ENCODE peak calls at places on chromosomes 11 and 22, in five cellular contexts. L, C, S, G and B are unnamed samples.

GRCh38 chr11:116605543-116605942 is 167.2 kb downstream of the BUD13 start:
- DNase-seq in G (peak; percentile 29), S (peak; percentile 81), C (no peak), L (peak; percentile 72), B (peak; percentile 95)

GRCh38 chr22:34105461-34106062 is 185.3 kb upstream of the LARGE1 start:
- DNase-seq in S (peak; percentile 69), G (peak; percentile 15), C (no peak), L (peak; percentile 9), B (peak; percentile 88)

GRCh38 chr11:131328843-131329242 is 41.6 kb upstream of the NTM start:
- DNase-seq in S (no peak), L (no peak), G (no peak), C (no peak), B (no peak)

GRCh38 chr11:27485930-27486773 is 13.6 kb upstream of the LGR4 start:
- DNase-seq in S (peak; percentile 67), C (no peak), L (peak; percentile 85), G (peak; percentile 69), B (peak; percentile 81)

GRCh38 chr11:88399171-88399570 is 61.6 kb upstream of the CTSC start:
- DNase-seq in L (no peak), C (no peak), S (no peak), G (no peak), B (no peak)

GRCh38 chr11:129699711-129700304 is 115.8 kb upstream of the TMEM45B start:
- DNase-seq in G (no peak), C (no peak), L (peak; percentile 57), S (no peak), B (peak; percentile 38)

GRCh38 chr11:7436657-7437056 is 48.6 kb upstream of the OLFML1 start:
- DNase-seq in C (no peak), S (no peak), G (peak; percentile 70), L (no peak), B (no peak)

GRCh38 chr22:43320943-43321900 is 21.9 kb downstream of the SCUBE1 start:
- DNase-seq in S (no peak), G (peak; percentile 8), C (no peak), L (no peak), B (no peak)

GRCh38 chr22:45006873-45007246 is 2.9 kb downstream of the PHF21B start:
- DNase-seq in S (peak; percentile 69), C (peak; percentile 56), G (no peak), L (no peak), B (peak; percentile 88)

GRCh38 chr11:130839950-130840666 is 76.2 kb downstream of the SNX19 start:
- DNase-seq in S (no peak), L (no peak), G (no peak), C (no peak), B (no peak)

GRCh38 chr22:48393041-48393370 is 1434.7 kb downstream of the BRD1 start:
- DNase-seq in S (no peak), L (no peak), G (no peak), C (no peak), B (no peak)

GRCh38 chr11:74822187-74822586 is 73.5 kb downstream of the RNF169 start:
- DNase-seq in S (no peak), G (no peak), C (no peak), L (no peak), B (no peak)

GRCh38 chr11:20488352-20488751 is 100.8 kb downstream of the PRMT3 start:
- DNase-seq in C (no peak), G (no peak), L (no peak), S (no peak), B (no peak)

GRCh38 chr22:47201186-47201995 is 438.9 kb downstream of the TBC1D22A start:
- DNase-seq in S (no peak), C (no peak), L (no peak), G (no peak), B (no peak)

GRCh38 chr11:100560606-100561005 is 126.5 kb upstream of the ARHGAP42 start:
- DNase-seq in S (no peak), G (no peak), L (no peak), C (no peak), B (no peak)

GRCh38 chr11:2737876-2738275 is 38.1 kb upstream of the KCNQ1OT1 start:
- DNase-seq in L (peak; percentile 22), G (no peak), S (peak; percentile 65), C (no peak), B (no peak)

GRCh38 chr11:1887451-1888346 is 4.0 kb downstream of the PRR33 start:
- DNase-seq in L (no peak), G (no peak), C (no peak), S (no peak), B (no peak)

GRCh38 chr11:88535916-88536547 is 198.5 kb upstream of the CTSC start:
- DNase-seq in S (peak; percentile 17), L (peak; percentile 94), G (peak; percentile 15), C (no peak), B (no peak)

GRCh38 chr11:122863704-122864326 is 18.7 kb upstream of the JHY start:
- DNase-seq in S (peak; percentile 64), L (peak; percentile 80), C (no peak), G (peak; percentile 38), B (peak; percentile 57)

GRCh38 chr11:23931443-23931842 is 565.4 kb upstream of the LUZP2 start:
- DNase-seq in G (no peak), L (no peak), C (no peak), S (no peak), B (no peak)

GRCh38 chr11:92246637-92247036 is 22.0 kb downstream of the FAT3 start:
- DNase-seq in L (no peak), S (no peak), G (no peak), C (no peak), B (no peak)

GRCh38 chr22:38799265-38800002 is 5.5 kb upstream of the DNAL4 start:
- DNase-seq in C (no peak), S (no peak), L (no peak), G (no peak), B (no peak)

GRCh38 chr22:28917747-28918543 is 34.6 kb downstream of the ZNRF3 start:
- DNase-seq in C (no peak), G (no peak), S (peak; percentile 61), L (no peak), B (peak; percentile 54)

GRCh38 chr11:87224486-87224885 is 186.8 kb downstream of the TMEM135 start:
- DNase-seq in S (no peak), L (no peak), C (no peak), G (no peak), B (no peak)

GRCh38 chr11:5808500-5809121 is at the start of gene OR52N2:
- DNase-seq in G (peak; percentile 69), L (peak; percentile 79), S (peak; percentile 84), C (peak; percentile 21), B (peak; percentile 88)

GRCh38 chr11:46119352-46120216 is 1.7 kb downstream of the PHF21A start:
- DNase-seq in G (peak; percentile 80), S (peak; percentile 77), L (peak; percentile 22), C (peak; percentile 39), B (peak; percentile 60)

GRCh38 chr11:20397281-20397680 is 9.8 kb downstream of the PRMT3 start:
- DNase-seq in S (peak; percentile 61), G (peak; percentile 75), C (no peak), L (peak; percentile 55), B (peak; percentile 71)

GRCh38 chr22:31618471-31619176 is 43.4 kb downstream of the PISD start:
- DNase-seq in L (no peak), S (no peak), G (no peak), C (no peak), B (no peak)

GRCh38 chr22:35477911-35478582 is 62.6 kb upstream of the RASD2 start:
- DNase-seq in C (no peak), G (no peak), L (peak; percentile 96), S (peak; percentile 88), B (no peak)

GRCh38 chr11:2529636-2530035 is 84.8 kb downstream of the KCNQ1 start:
- DNase-seq in L (no peak), C (no peak), S (no peak), G (no peak), B (no peak)

GRCh38 chr11:61587951-61588695 is 7.2 kb upstream of the SYT7 start:
- DNase-seq in C (no peak), L (peak; percentile 62), S (peak; percentile 75), G (peak; percentile 19), B (peak; percentile 85)

GRCh38 chr11:118921121-118921928 is 4.4 kb downstream of the BCL9L start:
- DNase-seq in L (peak; percentile 77), C (no peak), G (peak; percentile 45), S (peak; percentile 87), B (peak; percentile 78)

GRCh38 chr11:16603890-16604783 is 134.3 kb upstream of the C11orf58 start:
- DNase-seq in S (peak; percentile 68), G (no peak), L (no peak), C (no peak), B (peak; percentile 62)

GRCh38 chr22:24466831-24467249 is 28.3 kb upstream of the UPB1 start:
- DNase-seq in L (peak; percentile 3), G (no peak), C (no peak), S (no peak), B (no peak)

GRCh38 chr11:33449798-33450197 is 192.6 kb downstream of the HIPK3 start:
- DNase-seq in C (no peak), S (peak; percentile 25), G (no peak), L (peak; percentile 87), B (no peak)

GRCh38 chr11:107732327-107733051 is 20.6 kb upstream of the SLN start:
- DNase-seq in C (no peak), G (no peak), S (no peak), L (no peak), B (no peak)

GRCh38 chr22:30922151-30922611 is 46.4 kb downstream of the MORC2 start:
- DNase-seq in C (peak; percentile 30), L (no peak), S (no peak), G (peak; percentile 86), B (peak; percentile 43)

GRCh38 chr11:118610773-118611432 is 3.5 kb downstream of the PHLDB1 start:
- DNase-seq in S (peak; percentile 92), C (peak; percentile 49), G (peak; percentile 74), L (peak; percentile 61), B (peak; percentile 94)

GRCh38 chr22:21643533-21644357 is 1.6 kb downstream of the SDF2L1 start:
- DNase-seq in C (no peak), L (no peak), S (no peak), G (no peak), B (no peak)